ENCODE peak calls at places on chromosomes 16 and 17, in nine cellular contexts. One of them, this sample, is unnamed.
A peak's percentile ranks its signal among the peaks of the same experiment; 100 is the strongest.

GRCh38 chr16:80105160-80105559 is 435.6 kb upstream of the DYNLRB2 start:
- DNase-seq in adrenal gland: no peak
- DNase-seq in Peyer's patch: no peak
- DNase-seq in testis: no peak
- DNase-seq in tibial nerve: no peak
- DNase-seq in transverse colon: no peak
- DNase-seq in heart left ventricle: no peak
- DNase-seq in body of pancreas: no peak
- DNase-seq in ovary: no peak
- DNase-seq in this sample: no peak

GRCh38 chr17:55295411-55296170 is 30.8 kb downstream of the HLF start:
- DNase-seq in adrenal gland: peak; percentile 70
- DNase-seq in Peyer's patch: peak; percentile 23
- DNase-seq in testis: peak; percentile 66
- DNase-seq in tibial nerve: peak; percentile 75
- DNase-seq in transverse colon: peak; percentile 66
- DNase-seq in heart left ventricle: no peak
- DNase-seq in body of pancreas: peak; percentile 63
- DNase-seq in ovary: peak; percentile 65
- DNase-seq in this sample: no peak

GRCh38 chr17:10262451-10262850 is 64.0 kb upstream of the GAS7 start:
- DNase-seq in adrenal gland: no peak
- DNase-seq in Peyer's patch: no peak
- DNase-seq in testis: no peak
- DNase-seq in tibial nerve: no peak
- DNase-seq in transverse colon: no peak
- DNase-seq in heart left ventricle: no peak
- DNase-seq in body of pancreas: no peak
- DNase-seq in ovary: no peak
- DNase-seq in this sample: no peak

GRCh38 chr17:1693339-1693738 is 8.7 kb upstream of the PRPF8 start:
- DNase-seq in adrenal gland: no peak
- DNase-seq in Peyer's patch: no peak
- DNase-seq in testis: no peak
- DNase-seq in tibial nerve: no peak
- DNase-seq in transverse colon: no peak
- DNase-seq in heart left ventricle: no peak
- DNase-seq in body of pancreas: no peak
- DNase-seq in ovary: no peak
- DNase-seq in this sample: no peak

GRCh38 chr16:17382949-17383348 is 87.8 kb downstream of the XYLT1 start:
- DNase-seq in adrenal gland: no peak
- DNase-seq in Peyer's patch: peak; percentile 59
- DNase-seq in testis: peak; percentile 44
- DNase-seq in tibial nerve: no peak
- DNase-seq in transverse colon: peak; percentile 30
- DNase-seq in heart left ventricle: no peak
- DNase-seq in body of pancreas: no peak
- DNase-seq in ovary: no peak
- DNase-seq in this sample: no peak

GRCh38 chr17:40598928-40599627 is 33.8 kb upstream of the CCR7 start:
- DNase-seq in adrenal gland: no peak
- DNase-seq in Peyer's patch: peak; percentile 80
- DNase-seq in testis: no peak
- DNase-seq in tibial nerve: peak; percentile 59
- DNase-seq in transverse colon: peak; percentile 41
- DNase-seq in heart left ventricle: no peak
- DNase-seq in body of pancreas: no peak
- DNase-seq in ovary: no peak
- DNase-seq in this sample: peak; percentile 71

GRCh38 chr16:23587726-23588125 is 8.4 kb downstream of the NDUFAB1 start:
- DNase-seq in adrenal gland: no peak
- DNase-seq in Peyer's patch: no peak
- DNase-seq in testis: no peak
- DNase-seq in tibial nerve: no peak
- DNase-seq in transverse colon: no peak
- DNase-seq in heart left ventricle: no peak
- DNase-seq in body of pancreas: no peak
- DNase-seq in ovary: no peak
- DNase-seq in this sample: no peak

GRCh38 chr16:5668553-5668952 is 571.0 kb upstream of the EEF2KMT start:
- DNase-seq in adrenal gland: no peak
- DNase-seq in Peyer's patch: no peak
- DNase-seq in testis: no peak
- DNase-seq in tibial nerve: no peak
- DNase-seq in transverse colon: no peak
- DNase-seq in heart left ventricle: no peak
- DNase-seq in body of pancreas: no peak
- DNase-seq in ovary: no peak
- DNase-seq in this sample: no peak

GRCh38 chr16:66741971-66742396 is 9.4 kb downstream of the DYNC1LI2 start:
- DNase-seq in adrenal gland: no peak
- DNase-seq in Peyer's patch: no peak
- DNase-seq in testis: no peak
- DNase-seq in tibial nerve: no peak
- DNase-seq in transverse colon: no peak
- DNase-seq in heart left ventricle: no peak
- DNase-seq in body of pancreas: no peak
- DNase-seq in ovary: no peak
- DNase-seq in this sample: no peak

GRCh38 chr17:65941500-65941899 is 250.4 kb downstream of the CEP112 start:
- DNase-seq in adrenal gland: no peak
- DNase-seq in Peyer's patch: no peak
- DNase-seq in testis: no peak
- DNase-seq in tibial nerve: no peak
- DNase-seq in transverse colon: no peak
- DNase-seq in heart left ventricle: no peak
- DNase-seq in body of pancreas: no peak
- DNase-seq in ovary: no peak
- DNase-seq in this sample: no peak

GRCh38 chr17:79778504-79779087 is 648 bp downstream of the CBX2 start:
- DNase-seq in adrenal gland: no peak
- DNase-seq in Peyer's patch: no peak
- DNase-seq in testis: no peak
- DNase-seq in tibial nerve: no peak
- DNase-seq in transverse colon: no peak
- DNase-seq in heart left ventricle: no peak
- DNase-seq in body of pancreas: no peak
- DNase-seq in ovary: peak; percentile 73
- DNase-seq in this sample: no peak

GRCh38 chr17:79970576-79971068 is 65.0 kb downstream of the TBC1D16 start:
- DNase-seq in adrenal gland: peak; percentile 51
- DNase-seq in Peyer's patch: peak; percentile 48
- DNase-seq in testis: peak; percentile 90
- DNase-seq in tibial nerve: no peak
- DNase-seq in transverse colon: peak; percentile 50
- DNase-seq in heart left ventricle: peak; percentile 62
- DNase-seq in body of pancreas: peak; percentile 38
- DNase-seq in ovary: no peak
- DNase-seq in this sample: no peak

GRCh38 chr16:12323007-12323699 is 346.6 kb downstream of the SNX29 start:
- DNase-seq in adrenal gland: no peak
- DNase-seq in Peyer's patch: no peak
- DNase-seq in testis: no peak
- DNase-seq in tibial nerve: no peak
- DNase-seq in transverse colon: no peak
- DNase-seq in heart left ventricle: no peak
- DNase-seq in body of pancreas: no peak
- DNase-seq in ovary: no peak
- DNase-seq in this sample: no peak

DNA sequence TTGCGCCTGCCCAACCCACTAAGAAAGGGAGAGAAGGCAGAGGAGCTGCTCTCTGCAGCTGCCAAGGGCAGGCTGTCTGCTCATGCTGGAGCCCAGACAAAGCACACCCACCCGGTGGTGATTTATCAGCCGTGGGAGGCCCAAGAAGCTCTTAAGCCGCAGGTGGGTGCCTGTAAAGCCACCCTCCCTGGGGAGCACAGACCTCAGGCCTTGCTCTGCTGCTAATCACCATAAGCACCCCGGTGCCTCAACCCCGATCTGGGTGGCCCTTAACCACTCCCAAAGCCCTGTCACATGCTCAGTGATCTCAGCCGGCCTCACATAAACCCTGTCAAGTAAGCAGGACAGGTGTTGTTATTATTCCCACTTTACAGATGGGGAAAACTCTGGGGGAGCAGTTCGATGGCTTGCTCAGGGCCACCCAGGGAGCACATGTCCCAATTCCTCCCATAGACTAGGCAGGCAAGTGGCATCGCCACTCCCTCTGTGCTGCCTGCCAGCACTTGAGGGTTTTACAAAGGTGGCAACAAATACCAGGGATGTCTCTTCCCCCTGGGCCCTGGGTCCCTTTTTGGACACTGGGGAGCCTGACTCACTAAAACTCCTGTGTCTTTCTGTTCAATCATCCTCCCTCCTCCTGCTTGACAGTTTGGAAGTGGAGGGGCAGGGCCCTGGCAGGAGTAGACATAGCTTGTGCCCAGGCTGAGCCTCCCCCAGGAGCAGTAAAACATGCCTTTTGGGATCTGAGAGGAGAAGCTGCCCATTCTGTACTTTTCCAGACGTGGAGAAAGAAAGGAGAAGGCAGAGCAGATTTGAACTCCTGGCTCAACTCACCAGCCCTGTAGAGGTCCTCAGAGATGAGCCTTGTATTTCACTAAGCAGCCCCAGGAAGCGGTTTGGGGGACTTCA is 299.3 kb downstream of the SOX9 start:
- DNase-seq in adrenal gland: no peak
- DNase-seq in Peyer's patch: no peak
- DNase-seq in testis: no peak
- DNase-seq in tibial nerve: no peak
- DNase-seq in transverse colon: peak; percentile 24
- DNase-seq in heart left ventricle: no peak
- DNase-seq in body of pancreas: no peak
- DNase-seq in ovary: no peak
- DNase-seq in this sample: no peak
- H3K27ac ChIP-seq in adrenal gland: no peak overlapping the region
- H3K27ac ChIP-seq in Peyer's patch: peak overlapping the region; percentile 16
- H3K27ac ChIP-seq in testis: no peak overlapping the region
- H3K27ac ChIP-seq in tibial nerve: peak overlapping the region; percentile 10
- H3K27ac ChIP-seq in transverse colon: peak overlapping the region; percentile 55
- H3K27ac ChIP-seq in heart left ventricle: no peak overlapping the region
- H3K27ac ChIP-seq in body of pancreas: peak overlapping the region; percentile 83
- H3K27ac ChIP-seq in ovary: no peak overlapping the region
- H3K27ac ChIP-seq in this sample: no peak overlapping the region

DNA sequence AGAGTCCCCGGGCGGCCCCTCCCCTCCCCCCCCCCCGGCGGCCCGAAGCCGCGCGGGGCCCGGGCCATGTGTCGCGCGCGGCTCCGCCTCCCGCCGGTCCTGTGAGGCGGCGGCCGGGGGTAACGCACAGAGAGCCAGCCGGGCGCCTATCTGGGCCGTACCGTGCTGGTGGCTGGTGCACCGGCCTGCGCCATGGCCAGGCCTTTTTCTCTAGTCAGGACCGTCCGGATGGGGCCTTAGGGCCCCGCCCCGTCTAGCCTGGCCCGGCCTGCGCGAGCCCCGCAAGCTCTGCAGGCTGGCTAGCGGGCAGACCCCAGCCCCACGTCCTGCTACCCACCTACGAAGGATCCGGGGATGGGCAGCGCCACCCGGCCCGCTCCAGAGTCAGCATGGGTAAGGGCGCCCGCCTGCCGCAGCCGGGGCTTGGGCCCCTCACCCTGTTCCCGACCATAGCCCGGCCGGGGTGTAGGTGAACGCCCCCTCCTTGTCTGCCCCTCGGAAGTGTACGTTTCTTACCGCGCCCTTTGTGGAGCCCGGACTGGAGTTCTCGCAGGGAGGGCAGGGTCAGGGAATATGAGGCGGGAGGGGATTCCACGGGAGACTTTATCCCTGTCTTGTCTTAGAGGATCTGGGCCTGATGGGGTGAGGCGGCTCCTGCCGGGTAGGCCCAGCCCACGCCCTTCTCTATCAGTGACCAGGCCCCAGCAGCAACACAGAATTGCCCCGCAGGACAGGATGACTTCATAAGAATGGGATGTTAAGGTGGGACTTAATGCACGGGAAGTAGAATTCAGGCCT is at the start of gene CENPT:
- DNase-seq in adrenal gland: no peak
- DNase-seq in Peyer's patch: peak; percentile 67
- DNase-seq in testis: peak; percentile 70
- DNase-seq in tibial nerve: no peak
- DNase-seq in transverse colon: peak; percentile 66
- DNase-seq in heart left ventricle: peak; percentile 52
- DNase-seq in body of pancreas: peak; percentile 69
- DNase-seq in ovary: no peak
- DNase-seq in this sample: no peak
- TF ChIP-seq POLR2A in adrenal gland: peak; percentile 39
- TF ChIP-seq POLR2A in Peyer's patch: no peak
- TF ChIP-seq POLR2A in testis: no peak
- TF ChIP-seq POLR2A in tibial nerve: no peak
- TF ChIP-seq POLR2A in transverse colon: peak; percentile 52
- TF ChIP-seq POLR2A in heart left ventricle: no peak
- TF ChIP-seq POLR2A in body of pancreas: peak; percentile 20
- TF ChIP-seq POLR2A in ovary: no peak
- TF ChIP-seq POLR2A in this sample: no peak

DNA sequence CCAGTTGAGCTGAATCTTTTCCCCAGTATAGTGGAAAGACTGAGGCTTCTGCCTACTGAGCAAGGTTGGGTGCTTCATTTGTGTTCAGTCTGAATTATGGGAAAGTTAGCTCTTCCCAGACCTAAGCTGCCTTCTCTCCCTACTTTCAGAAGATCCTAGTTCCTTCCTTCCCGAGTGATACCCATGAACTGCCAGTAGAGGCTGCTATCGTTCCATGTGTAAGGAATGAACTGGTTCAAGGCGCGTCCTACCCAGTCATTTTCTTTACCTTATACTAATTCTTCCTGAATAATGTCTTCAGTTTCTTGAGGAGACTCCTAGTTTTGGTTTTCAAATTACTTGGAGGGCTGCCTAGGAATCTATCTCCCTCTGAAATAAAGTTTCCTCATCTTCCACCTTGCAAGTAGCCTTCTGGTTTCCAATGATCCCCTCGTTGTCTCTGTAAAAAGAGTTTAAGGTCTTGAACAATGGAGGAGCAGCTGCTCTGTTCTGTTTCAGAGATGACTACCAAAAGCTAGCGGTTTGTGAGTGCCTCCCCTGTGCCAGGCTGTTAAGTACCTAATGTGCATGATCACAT is 934 bp upstream of the AOC2 start:
- DNase-seq in adrenal gland: peak; percentile 47
- DNase-seq in Peyer's patch: no peak
- DNase-seq in testis: peak; percentile 40
- DNase-seq in tibial nerve: peak; percentile 43
- DNase-seq in transverse colon: no peak
- DNase-seq in heart left ventricle: no peak
- DNase-seq in body of pancreas: peak; percentile 47
- DNase-seq in ovary: no peak
- DNase-seq in this sample: peak; percentile 12
- H3K27ac ChIP-seq in adrenal gland: no peak overlapping the region
- H3K27ac ChIP-seq in Peyer's patch: no peak overlapping the region
- H3K27ac ChIP-seq in testis: no peak overlapping the region
- H3K27ac ChIP-seq in tibial nerve: no peak overlapping the region
- H3K27ac ChIP-seq in transverse colon: peak overlapping the region; percentile 46
- H3K27ac ChIP-seq in heart left ventricle: no peak overlapping the region
- H3K27ac ChIP-seq in body of pancreas: no peak overlapping the region
- H3K27ac ChIP-seq in ovary: no peak overlapping the region
- H3K27ac ChIP-seq in this sample: no peak overlapping the region

DNA sequence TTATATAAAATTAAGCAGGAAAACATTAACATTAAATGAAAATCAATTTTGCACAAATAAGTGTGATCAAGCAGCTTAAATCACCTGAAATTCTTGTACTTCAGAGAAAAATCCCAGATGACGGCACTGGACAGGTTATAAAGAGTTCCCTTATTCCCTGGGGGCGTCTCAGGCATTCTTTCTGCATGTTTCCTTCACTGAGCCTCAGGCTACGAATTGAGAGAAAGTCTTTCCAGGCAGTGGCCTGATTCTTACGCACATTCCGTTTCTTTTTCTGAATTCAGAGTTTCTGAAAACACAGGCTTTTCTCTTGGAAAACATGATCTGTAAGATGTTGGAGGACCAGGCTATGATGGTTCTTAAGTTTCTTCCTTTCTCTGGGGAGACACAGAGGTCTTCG is 22.1 kb upstream of the PITPNM3 start:
- DNase-seq in adrenal gland: no peak
- DNase-seq in Peyer's patch: no peak
- DNase-seq in testis: no peak
- DNase-seq in tibial nerve: no peak
- DNase-seq in transverse colon: no peak
- DNase-seq in heart left ventricle: no peak
- DNase-seq in body of pancreas: no peak
- DNase-seq in ovary: no peak
- DNase-seq in this sample: no peak
- TF ChIP-seq POLR2A in adrenal gland: no peak
- TF ChIP-seq POLR2A in Peyer's patch: no peak
- TF ChIP-seq POLR2A in testis: no peak
- TF ChIP-seq POLR2A in tibial nerve: no peak
- TF ChIP-seq POLR2A in transverse colon: no peak
- TF ChIP-seq POLR2A in heart left ventricle: no peak
- TF ChIP-seq POLR2A in body of pancreas: no peak
- TF ChIP-seq POLR2A in ovary: no peak
- TF ChIP-seq POLR2A in this sample: no peak